ENCODE peak calls at places on chromosome 19, in eight cellular contexts. Q, L, I, B, W, M, O and N are unnamed samples.

GRCh38 chr19:42316223-42317211 is 3.4 kb downstream of the TMEM145 start:
- DNase-seq in Q (no peak), L (no peak), I (peak), B (peak), W (no peak), M (no peak), O (peak), N (no peak)

GRCh38 chr19:4971424-4971793 is 2.5 kb downstream of the KDM4B start:
- DNase-seq in Q (peak), L (no peak), I (peak), B (peak), W (peak), M (peak), O (peak), N (peak)

GRCh38 chr19:58364127-58364526 is 1.6 kb upstream of the ZNF497 start:
- DNase-seq in Q (no peak), L (no peak), I (no peak), B (no peak), W (no peak), M (no peak), O (no peak), N (no peak)

GRCh38 chr19:3687774-3688706 is 12.2 kb downstream of the PIP5K1C start:
- DNase-seq in Q (peak), L (no peak), I (peak), B (no peak), W (peak), M (peak), O (peak), N (no peak)

GRCh38 chr19:45403781-45404556 is 900 bp downstream of the PPP1R13L start:
- DNase-seq in Q (peak), L (no peak), I (peak), B (peak), W (peak), M (peak), O (peak), N (peak)

GRCh38 chr19:771332-771785 is 20.4 kb downstream of the MISP start:
- DNase-seq in Q (peak), L (no peak), I (peak), B (peak), W (no peak), M (no peak), O (peak), N (peak)

GRCh38 chr19:53808710-53809125 is 15.4 kb downstream of the NLRP12 start:
- DNase-seq in Q (peak), L (no peak), I (no peak), B (no peak), W (no peak), M (no peak), O (peak), N (peak)

GRCh38 chr19:57056972-57057371 is 62.8 kb upstream of the USP29 start:
- DNase-seq in Q (no peak), L (no peak), I (no peak), B (no peak), W (no peak), M (no peak), O (peak), N (peak)

DNA sequence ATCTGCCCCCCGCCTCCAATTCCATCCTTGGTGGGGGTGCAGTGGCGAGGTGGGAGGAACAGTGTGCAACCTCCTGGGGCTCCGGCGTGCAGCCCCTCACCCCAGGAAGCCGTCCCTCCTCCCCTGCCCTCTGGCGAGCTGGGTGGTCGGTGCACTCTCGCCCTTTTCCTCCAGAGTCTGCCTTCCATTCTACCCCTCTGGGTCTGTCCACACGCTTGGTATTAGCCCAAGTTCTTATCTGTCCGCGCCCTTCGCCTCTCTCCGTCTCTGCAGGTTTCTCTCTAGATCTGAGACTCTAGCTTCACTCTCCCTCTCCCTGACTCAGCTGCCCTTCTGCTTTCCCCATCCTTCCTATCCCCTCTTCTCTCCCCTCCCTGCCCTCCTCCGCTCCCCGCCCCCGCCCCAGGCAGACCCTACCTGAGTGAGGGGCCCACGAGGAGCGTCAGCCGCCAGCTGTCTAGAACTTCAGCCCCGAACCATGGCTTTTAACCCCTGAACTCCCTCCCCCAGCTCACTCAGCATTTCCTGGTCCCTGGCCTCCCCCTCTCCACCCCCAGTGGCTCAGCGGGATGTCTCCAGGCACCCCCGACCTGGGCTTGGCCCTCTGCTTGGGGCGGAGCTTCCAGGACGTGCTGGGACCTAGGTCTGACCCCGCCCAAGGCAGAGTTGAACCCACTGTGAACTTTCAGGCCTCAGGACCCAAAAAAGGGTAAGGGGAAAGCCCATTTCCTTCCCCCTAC is 499 bp upstream of the KLK13 start:
- DNase-seq in Q (no peak), L (no peak), I (no peak), B (peak), W (no peak), M (no peak), O (no peak), N (no peak)
- TF ChIP-seq CTCF in Q (no peak), L (no peak), I (no peak), B (no peak), W (no peak), M (no peak), O (no peak), N (no peak)

GRCh38 chr19:28882818-28883217 is 330.1 kb downstream of the UQCRFS1 start:
- DNase-seq in Q (no peak), L (no peak), I (no peak), B (no peak), W (no peak), M (no peak), O (no peak), N (no peak)

GRCh38 chr19:28880735-28881401 is 332.1 kb downstream of the UQCRFS1 start:
- DNase-seq in Q (no peak), L (no peak), I (no peak), B (no peak), W (no peak), M (no peak), O (no peak), N (no peak)

GRCh38 chr19:28876604-28877123 is 336.3 kb downstream of the UQCRFS1 start:
- DNase-seq in Q (no peak), L (no peak), I (no peak), B (no peak), W (no peak), M (no peak), O (no peak), N (no peak)

GRCh38 chr19:28881616-28882015 is 331.3 kb downstream of the UQCRFS1 start:
- DNase-seq in Q (no peak), L (no peak), I (no peak), B (no peak), W (no peak), M (no peak), O (no peak), N (no peak)

GRCh38 chr19:28878862-28879566 is 333.9 kb downstream of the UQCRFS1 start:
- DNase-seq in Q (peak), L (no peak), I (peak), B (peak), W (peak), M (peak), O (peak), N (peak)
- TF ChIP-seq CTCF in Q (peak), L (peak), I (peak), B (peak), W (peak), M (peak), O (peak), N (peak)

GRCh38 chr19:40605201-40605971 is 4.2 kb downstream of the LTBP4 start:
- DNase-seq in Q (peak), L (no peak), I (peak), B (peak), W (peak), M (peak), O (peak), N (peak)

GRCh38 chr19:40601061-40601973 is at the start of gene LTBP4:
- DNase-seq in Q (no peak), L (no peak), I (no peak), B (peak), W (no peak), M (peak), O (peak), N (peak)

GRCh38 chr19:40603719-40604646 is 2.8 kb downstream of the LTBP4 start:
- DNase-seq in Q (peak), L (peak), I (peak), B (peak), W (peak), M (peak), O (peak), N (peak)

GRCh38 chr19:40604647-40605200 is 3.6 kb downstream of the LTBP4 start:
- DNase-seq in Q (peak), L (no peak), I (no peak), B (peak), W (no peak), M (peak), O (no peak), N (no peak)

DNA sequence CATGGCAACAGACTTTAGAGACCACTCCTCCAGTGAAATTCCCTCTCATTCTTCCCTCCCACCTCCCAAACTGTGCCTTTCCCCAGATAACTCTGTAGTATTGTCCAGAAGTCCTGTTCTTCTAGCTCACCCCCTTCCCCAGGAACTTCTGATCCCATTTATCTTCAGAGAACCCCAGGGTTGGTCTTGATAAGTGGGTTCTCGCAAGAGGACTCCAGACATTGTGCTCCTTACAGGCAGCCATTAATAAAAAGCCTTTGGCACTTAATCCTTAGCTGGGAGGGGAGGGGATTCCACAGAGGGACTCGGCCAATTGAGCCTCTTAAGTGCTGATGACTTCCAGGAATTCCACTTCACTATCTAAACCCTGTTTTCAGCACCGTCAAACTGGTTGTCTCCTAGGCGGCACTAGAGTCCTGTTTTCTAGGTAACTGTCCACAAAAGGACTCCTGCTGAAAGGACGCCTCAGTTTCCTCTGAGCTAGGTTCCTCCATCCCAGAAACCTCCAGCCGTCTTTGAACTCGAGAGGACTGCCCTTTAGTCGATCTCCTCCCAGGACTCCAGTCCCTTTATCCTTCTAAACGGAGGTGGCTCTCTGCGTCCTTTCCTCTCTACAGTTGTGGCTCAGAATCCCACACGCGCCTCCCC is 2.0 kb downstream of the LTBP4 start:
- DNase-seq in Q (peak), L (no peak), I (no peak), B (peak), W (no peak), M (no peak), O (peak), N (peak)
- TF ChIP-seq CTCF in Q (no peak), L (no peak), I (no peak), B (no peak), W (no peak), M (no peak), O (peak), N (no peak)

GRCh38 chr19:38277969-38278680 is 13.8 kb downstream of the SPINT2 start:
- DNase-seq in Q (no peak), L (no peak), I (no peak), B (no peak), W (no peak), M (peak), O (no peak), N (peak)
- TF ChIP-seq CTCF in Q (no peak), L (no peak), I (no peak), B (no peak), W (no peak), M (no peak), O (no peak), N (no peak)

DNA sequence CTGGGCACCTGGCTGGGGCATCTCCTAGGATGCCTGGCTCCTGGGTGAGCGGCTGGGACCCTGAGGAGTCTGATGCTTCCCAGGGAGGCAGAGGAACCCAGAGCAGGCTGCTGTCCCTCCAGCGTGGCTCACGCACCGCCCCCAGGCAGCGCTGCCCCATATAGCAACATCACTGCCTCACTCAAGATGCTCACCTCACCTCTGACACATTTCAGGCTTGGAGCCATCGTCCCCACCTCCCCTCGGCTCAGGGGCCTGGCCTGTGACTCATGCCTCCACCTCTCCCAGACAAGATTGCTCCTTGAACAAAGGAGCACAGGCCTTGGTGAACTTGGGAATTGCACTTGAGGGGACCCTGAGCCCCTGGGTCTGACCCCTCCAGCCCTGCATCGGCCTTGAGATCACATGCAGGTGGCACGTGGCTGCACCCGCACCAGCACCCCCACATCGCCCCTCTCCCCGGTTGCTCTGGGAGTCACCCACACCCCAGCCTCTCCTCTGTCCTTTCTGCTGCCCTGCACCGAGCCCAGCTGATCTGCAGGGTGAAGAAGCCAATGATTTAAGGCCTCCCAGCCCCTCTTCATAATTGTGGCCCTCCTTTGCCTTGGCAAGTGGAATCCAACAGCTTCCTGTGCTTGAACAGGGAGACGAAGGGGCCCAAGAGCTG is 11.2 kb downstream of the CEBPA start:
- DNase-seq in Q (peak), L (no peak), I (no peak), B (no peak), W (no peak), M (no peak), O (no peak), N (no peak)
- TF ChIP-seq CTCF in Q (no peak), L (no peak), I (no peak), B (no peak), W (no peak), M (no peak), O (no peak), N (no peak)

GRCh38 chr19:30076751-30077670 is 135.0 kb downstream of the URI1 start:
- DNase-seq in Q (no peak), L (no peak), I (no peak), B (no peak), W (no peak), M (no peak), O (no peak), N (no peak)

GRCh38 chr19:30074741-30075460 is 132.9 kb downstream of the URI1 start:
- DNase-seq in Q (no peak), L (no peak), I (no peak), B (no peak), W (no peak), M (no peak), O (no peak), N (no peak)

GRCh38 chr19:30077851-30078355 is 135.9 kb downstream of the URI1 start:
- DNase-seq in Q (no peak), L (no peak), I (no peak), B (no peak), W (no peak), M (no peak), O (no peak), N (no peak)

GRCh38 chr19:30074096-30074495 is 132.1 kb downstream of the URI1 start:
- DNase-seq in Q (no peak), L (no peak), I (no peak), B (no peak), W (no peak), M (no peak), O (no peak), N (no peak)

DNA sequence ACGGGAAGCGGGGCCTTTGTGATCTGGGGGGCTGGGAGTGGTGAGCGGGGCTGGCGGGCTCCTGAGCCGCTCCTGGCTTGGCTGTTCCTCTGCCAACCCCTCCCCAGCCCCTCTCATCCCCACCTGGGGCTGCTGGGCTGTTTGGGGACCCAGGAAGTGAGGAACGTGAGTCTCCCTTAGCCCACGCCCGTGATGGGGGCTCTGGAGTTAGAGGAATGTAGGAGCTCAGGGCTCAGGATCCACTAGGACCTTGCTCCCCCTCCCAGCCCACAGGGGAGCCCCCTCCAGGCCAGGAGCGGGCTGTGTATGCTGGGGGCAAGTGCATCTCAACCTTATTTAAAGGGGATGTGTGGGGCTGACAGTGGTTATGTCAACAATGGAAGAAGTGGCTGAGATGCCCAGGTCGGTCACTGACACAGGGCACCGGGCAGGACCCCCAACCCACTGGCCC is 134.1 kb downstream of the URI1 start:
- DNase-seq in Q (no peak), L (no peak), I (no peak), B (no peak), W (no peak), M (no peak), O (no peak), N (no peak)
- TF ChIP-seq CTCF in Q (no peak), L (no peak), I (no peak), B (peak), W (no peak), M (no peak), O (no peak), N (no peak)

GRCh38 chr19:48714759-48715261 is 4.7 kb downstream of the MAMSTR start:
- DNase-seq in Q (no peak), L (no peak), I (no peak), B (no peak), W (no peak), M (no peak), O (no peak), N (no peak)

GRCh38 chr19:48715276-48715675 is 4.2 kb downstream of the MAMSTR start:
- DNase-seq in Q (no peak), L (no peak), I (no peak), B (no peak), W (no peak), M (no peak), O (no peak), N (no peak)

GRCh38 chr19:48711106-48711662 is 8.3 kb downstream of the MAMSTR start:
- DNase-seq in Q (no peak), L (no peak), I (no peak), B (no peak), W (no peak), M (no peak), O (no peak), N (no peak)

GRCh38 chr19:48713864-48714755 is 5.4 kb downstream of the MAMSTR start:
- DNase-seq in Q (peak), L (peak), I (peak), B (peak), W (peak), M (peak), O (peak), N (peak)

DNA sequence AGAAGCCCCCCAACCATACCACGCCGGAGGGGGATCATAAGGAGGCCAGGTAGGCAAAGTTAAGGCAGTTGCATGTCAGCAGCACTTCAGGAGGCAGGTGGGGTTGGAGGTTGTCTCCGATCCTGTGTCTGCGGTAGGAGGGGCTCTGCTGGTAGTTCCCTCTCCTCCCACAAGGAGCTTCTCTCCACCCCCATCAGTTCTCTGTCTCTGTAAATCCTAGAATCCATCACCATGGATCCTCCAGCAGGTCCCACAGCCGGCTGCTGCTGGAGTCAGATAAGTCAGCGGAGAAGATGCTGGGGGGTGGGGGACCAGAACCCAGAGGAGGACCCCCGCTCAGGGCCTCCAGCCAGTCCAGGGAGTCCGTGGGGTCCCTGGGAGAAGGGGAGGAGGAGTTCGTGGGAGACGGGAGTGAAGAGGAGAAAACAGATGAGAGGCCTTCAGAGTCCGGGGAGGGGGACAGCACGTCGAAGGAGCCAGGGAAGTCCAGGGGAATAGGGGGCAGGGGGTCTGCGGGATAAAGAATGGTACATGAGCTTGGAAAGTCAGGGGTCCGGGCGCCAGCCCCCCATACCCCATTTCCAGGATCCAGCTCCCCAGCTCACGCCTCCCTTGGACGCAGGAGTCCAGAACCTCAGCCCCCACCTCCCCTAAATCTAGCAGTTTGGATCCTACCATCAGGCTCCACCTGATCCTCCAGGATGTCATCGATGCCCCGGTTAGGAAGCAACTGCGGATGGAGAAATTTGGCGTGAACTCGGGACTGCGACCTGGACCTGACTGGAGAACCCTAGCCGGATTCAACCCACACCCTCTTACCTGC is 6.3 kb downstream of the MAMSTR start:
- DNase-seq in Q (no peak), L (no peak), I (no peak), B (peak), W (no peak), M (no peak), O (peak), N (peak)
- TF ChIP-seq CTCF in Q (no peak), L (peak), I (no peak), B (peak), W (peak), M (no peak), O (peak), N (peak)